ENCODE peak calls at places on chromosomes 11 and 22, in nine cellular contexts. O, N, D, E, L, U, P, W and Y are unnamed samples.

GRCh38 chr11:130168105-130168504 is 8.5 kb downstream of the ST14 start:
- DNase-seq in U (peak), E (no peak), O (peak), L (no peak), D (no peak), P (no peak), W (no peak), N (no peak), Y (no peak)

GRCh38 chr11:44619931-44620725 is 54.7 kb downstream of the CD82 start:
- DNase-seq in O (no peak), L (no peak), E (peak), P (no peak), D (peak), W (peak), U (no peak), N (peak), Y (no peak)

GRCh38 chr22:48098243-48098935 is 1335.9 kb downstream of the TBC1D22A start:
- DNase-seq in P (no peak), U (no peak), W (no peak), E (no peak), L (no peak), D (no peak), O (no peak), N (no peak), Y (peak)

GRCh38 chr11:124174001-124174400 is 9.1 kb upstream of the OR10D3 start:
- DNase-seq in O (peak), D (no peak), L (no peak), E (no peak), W (no peak), N (no peak), U (peak), P (peak), Y (no peak)

GRCh38 chr22:39360674-39361413 is 11.1 kb downstream of the SYNGR1 start:
- DNase-seq in U (no peak), E (no peak), W (no peak), D (no peak), P (no peak), L (no peak), O (no peak), N (no peak), Y (no peak)

GRCh38 chr11:32003335-32003734 is 87.5 kb upstream of the RCN1 start:
- DNase-seq in W (no peak), L (no peak), D (no peak), E (no peak), O (no peak), P (no peak), N (no peak), U (no peak), Y (no peak)

GRCh38 chr11:2178906-2179494 is 7.4 kb upstream of the TH start:
- DNase-seq in O (peak), E (no peak), L (no peak), N (no peak), W (no peak), D (peak), P (peak), U (peak), Y (no peak)

GRCh38 chr22:50622723-50623327 is 5.1 kb downstream of the ARSA start:
- DNase-seq in E (no peak), U (no peak), O (no peak), D (peak), W (no peak), P (no peak), L (peak), N (no peak), Y (no peak)

GRCh38 chr11:520428-521178 is 13.6 kb upstream of the RNH1 start:
- DNase-seq in W (no peak), D (no peak), O (no peak), E (no peak), P (no peak), U (no peak), L (peak), N (peak), Y (no peak)

GRCh38 chr22:24156146-24156914 is 25.0 kb upstream of the SUSD2 start:
- DNase-seq in O (peak), U (peak), E (peak), L (no peak), D (no peak), N (peak), W (no peak), P (no peak), Y (peak)

GRCh38 chr11:299081-299891 is at the start of gene IFITM5:
- DNase-seq in D (peak), E (peak), O (no peak), U (no peak), L (peak), P (no peak), N (peak), W (no peak), Y (no peak)

GRCh38 chr22:23743303-23743705 is 7.6 kb downstream of the ZNF70 start:
- DNase-seq in U (no peak), E (peak), L (no peak), W (no peak), O (no peak), N (peak), D (no peak), P (no peak), Y (no peak)

GRCh38 chr22:49838771-49839717 is 11.4 kb upstream of the BRD1 start:
- DNase-seq in U (peak), O (no peak), L (peak), W (no peak), N (no peak), E (no peak), P (no peak), D (no peak), Y (peak)

GRCh38 chr11:14184548-14184947 is 174.4 kb downstream of the RRAS2 start:
- DNase-seq in D (no peak), P (no peak), L (no peak), E (no peak), O (no peak), N (no peak), W (peak), U (no peak), Y (no peak)

GRCh38 chr11:66011239-66011784 is 496 bp upstream of the CST6 start:
- DNase-seq in O (no peak), E (no peak), U (peak), N (no peak), L (peak), P (peak), D (peak), W (no peak), Y (no peak)

GRCh38 chr11:74634537-74634936 is 42.2 kb downstream of the POLD3 start:
- DNase-seq in U (peak), N (no peak), P (no peak), L (no peak), O (peak), E (no peak), D (peak), W (no peak), Y (no peak)

GRCh38 chr11:62921573-62922188 is 518 bp upstream of the CHRM1 start:
- DNase-seq in P (no peak), E (no peak), W (no peak), L (no peak), U (no peak), D (no peak), N (no peak), O (no peak), Y (no peak)

GRCh38 chr11:43580735-43581369 is 99.7 kb upstream of the HSD17B12 start:
- DNase-seq in E (no peak), U (no peak), O (peak), W (no peak), P (no peak), D (no peak), L (peak), N (no peak), Y (no peak)

GRCh38 chr22:32985899-32986772 is 72.0 kb downstream of the SYN3 start:
- DNase-seq in P (peak), W (peak), E (peak), N (peak), U (peak), D (no peak), L (no peak), O (peak), Y (no peak)

GRCh38 chr11:34366522-34366921 is 8.7 kb upstream of the ABTB2 start:
- DNase-seq in U (no peak), L (no peak), D (no peak), P (no peak), N (no peak), W (no peak), O (peak), E (no peak), Y (no peak)

GRCh38 chr11:11620251-11620965 is 1.4 kb downstream of the GALNT18 start:
- DNase-seq in U (no peak), E (no peak), W (peak), N (peak), O (peak), P (peak), L (peak), D (peak), Y (no peak)

GRCh38 chr22:44425356-44425755 is 72.7 kb downstream of the RTL6 start:
- DNase-seq in E (peak), O (peak), P (no peak), D (no peak), N (no peak), U (no peak), W (no peak), L (no peak), Y (no peak)

GRCh38 chr11:76119032-76119431 is 87.3 kb downstream of the WNT11 start:
- DNase-seq in N (no peak), U (no peak), O (no peak), L (no peak), D (no peak), E (no peak), P (no peak), W (no peak), Y (no peak)

GRCh38 chr11:112408551-112408950 is 147.9 kb upstream of the PLET1 start:
- DNase-seq in E (no peak), O (no peak), L (no peak), W (no peak), U (no peak), N (no peak), P (no peak), D (no peak), Y (no peak)

GRCh38 chr11:69996451-69996850 is 81.7 kb upstream of the ANO1 start:
- DNase-seq in O (no peak), D (no peak), W (no peak), U (no peak), N (no peak), E (no peak), L (no peak), P (no peak), Y (no peak)

GRCh38 chr22:49368976-49369725 is 458.5 kb downstream of the BRD1 start:
- DNase-seq in N (no peak), U (no peak), D (peak), P (no peak), W (no peak), E (peak), L (peak), O (no peak), Y (no peak)

GRCh38 chr11:63489879-63490278 is 1.1 kb downstream of the PLAAT5 start:
- DNase-seq in U (peak), D (no peak), P (peak), W (no peak), E (no peak), O (peak), L (no peak), N (no peak), Y (no peak)

GRCh38 chr11:7512525-7513209 is 1.1 kb upstream of the PPFIBP2 start:
- DNase-seq in D (no peak), E (no peak), U (no peak), P (peak), N (peak), W (peak), L (peak), O (peak), Y (no peak)

GRCh38 chr11:82527185-82527584 is 206.5 kb downstream of the FAM181B start:
- DNase-seq in N (no peak), L (no peak), O (no peak), U (no peak), P (no peak), D (no peak), W (no peak), E (no peak), Y (no peak)

GRCh38 chr22:27045103-27045940 is 387.9 kb downstream of the MIAT start:
- DNase-seq in N (no peak), E (no peak), O (peak), L (no peak), D (no peak), W (no peak), U (peak), P (peak), Y (no peak)

GRCh38 chr11:93225642-93226041 is 27.9 kb upstream of the SLC36A4 start:
- DNase-seq in O (peak), U (no peak), L (no peak), D (no peak), E (no peak), N (no peak), W (no peak), P (no peak), Y (no peak)

GRCh38 chr11:118655486-118656190 is 23.8 kb downstream of the TREH start:
- DNase-seq in D (no peak), N (no peak), E (no peak), O (no peak), W (no peak), L (peak), U (no peak), P (no peak), Y (no peak)

GRCh38 chr11:76270387-76270786 is 64.1 kb upstream of the WNT11 start:
- DNase-seq in W (no peak), P (no peak), U (no peak), O (peak), E (no peak), L (no peak), D (no peak), N (no peak), Y (no peak)

GRCh38 chr11:641806-642370 is 4.8 kb downstream of the DRD4 start:
- DNase-seq in E (no peak), L (peak), P (no peak), U (no peak), O (no peak), D (no peak), W (no peak), N (no peak), Y (no peak)

GRCh38 chr22:30637701-30638114 is 2.1 kb downstream of the SLC35E4 start:
- DNase-seq in E (no peak), D (no peak), W (no peak), L (no peak), U (no peak), O (no peak), N (no peak), P (no peak), Y (no peak)
- H3K27ac ChIP-seq in E (peak), D (no peak), W (no peak), L (no peak), U (no peak), O (no peak), N (no peak), P (no peak), Y (no peak)

DNA sequence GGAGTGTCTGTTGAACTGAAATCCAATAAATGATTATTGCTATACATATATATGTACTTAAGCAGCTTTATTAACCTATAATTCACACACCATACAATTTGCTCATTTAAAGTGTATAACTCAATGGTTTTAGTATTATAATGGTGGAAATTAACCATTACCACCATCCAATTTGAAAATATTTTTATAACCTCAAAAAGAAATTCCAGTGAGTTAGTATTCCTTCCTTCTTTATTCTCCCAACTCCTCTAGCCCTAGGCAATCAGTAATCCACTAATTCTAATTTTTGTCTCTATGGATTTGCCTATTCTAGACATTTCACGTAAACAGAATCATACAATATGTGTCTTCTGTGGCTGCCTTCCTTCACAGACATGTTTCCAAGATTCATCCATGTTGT is 64.8 kb downstream of the MAPK1 start:
- DNase-seq in N (no peak), W (no peak), E (no peak), D (no peak), P (no peak), L (no peak), O (no peak), U (no peak), Y (no peak)
- H3K27ac ChIP-seq in N (no peak), W (no peak), E (no peak), D (no peak), P (no peak), L (no peak), O (no peak), U (no peak), Y (no peak)

GRCh38 chr22:35311551-35311999 is 11.9 kb downstream of the TOM1 start:
- DNase-seq in L (no peak), N (peak), D (no peak), U (no peak), P (no peak), W (no peak), E (no peak), O (no peak), Y (no peak)

GRCh38 chr22:35312198-35313059 is 12.7 kb downstream of the TOM1 start:
- DNase-seq in L (no peak), U (peak), E (no peak), P (no peak), W (no peak), N (peak), O (peak), D (no peak), Y (no peak)

GRCh38 chr22:35308480-35308945 is 8.8 kb downstream of the TOM1 start:
- DNase-seq in W (no peak), D (no peak), N (no peak), P (no peak), L (no peak), E (no peak), U (no peak), O (no peak), Y (no peak)

GRCh38 chr22:35313311-35314121 is 13.8 kb downstream of the TOM1 start:
- DNase-seq in O (peak), W (peak), P (peak), L (no peak), D (no peak), E (peak), U (peak), N (peak), Y (no peak)

GRCh38 chr22:35310556-35311550 is 11.2 kb downstream of the TOM1 start:
- DNase-seq in D (no peak), O (no peak), E (no peak), W (no peak), L (no peak), P (no peak), U (no peak), N (peak), Y (no peak)
- H3K27ac ChIP-seq in D (no peak), O (no peak), E (no peak), W (peak), L (peak), P (no peak), U (peak), N (no peak), Y (no peak)

GRCh38 chr22:40520562-40520961 is 116.0 kb downstream of the MRTFA start:
- DNase-seq in W (no peak), D (no peak), P (no peak), N (no peak), E (no peak), U (no peak), O (no peak), L (no peak), Y (no peak)

GRCh38 chr22:40519284-40519947 is 117.1 kb downstream of the MRTFA start:
- DNase-seq in N (no peak), U (no peak), L (no peak), W (no peak), D (no peak), O (no peak), E (no peak), P (no peak), Y (no peak)

GRCh38 chr22:40519948-40520331 is 116.6 kb downstream of the MRTFA start:
- DNase-seq in N (no peak), E (no peak), P (no peak), W (no peak), O (no peak), U (no peak), D (no peak), L (no peak), Y (no peak)

GRCh38 chr22:40517631-40518030 is 118.9 kb downstream of the MRTFA start:
- DNase-seq in P (no peak), O (no peak), U (no peak), D (no peak), W (no peak), L (no peak), E (no peak), N (no peak), Y (no peak)

GRCh38 chr22:40518840-40519239 is 117.7 kb downstream of the MRTFA start:
- DNase-seq in D (no peak), E (no peak), W (no peak), U (no peak), P (no peak), O (no peak), N (no peak), L (no peak), Y (no peak)
- H3K27ac ChIP-seq in D (peak), E (no peak), W (no peak), U (no peak), P (no peak), O (no peak), N (no peak), L (no peak), Y (no peak)

GRCh38 chr11:8809185-8809584 is 101.8 kb upstream of the AKIP1 start:
- DNase-seq in E (no peak), N (no peak), D (no peak), W (no peak), O (no peak), L (no peak), U (no peak), P (no peak), Y (no peak)
- H3K27ac ChIP-seq in E (peak), N (peak), D (peak), W (peak), O (peak), L (no peak), U (peak), P (no peak), Y (no peak)

GRCh38 chr11:45659818-45660160 is 5.6 kb downstream of the CHST1 start:
- DNase-seq in O (no peak), U (no peak), L (no peak), D (no peak), N (peak), W (no peak), P (no peak), E (no peak), Y (no peak)

GRCh38 chr11:45659031-45659817 is 6.2 kb downstream of the CHST1 start:
- DNase-seq in N (peak), O (no peak), U (no peak), W (no peak), L (no peak), P (no peak), E (no peak), D (peak), Y (no peak)

GRCh38 chr11:45655831-45656230 is 9.6 kb downstream of the CHST1 start:
- DNase-seq in E (no peak), W (no peak), L (no peak), U (no peak), P (no peak), O (no peak), N (no peak), D (no peak), Y (no peak)

GRCh38 chr11:45658292-45658991 is 7.0 kb downstream of the CHST1 start:
- DNase-seq in D (peak), E (peak), W (peak), N (peak), P (no peak), U (peak), O (peak), L (peak), Y (no peak)

GRCh38 chr11:45657496-45658260 is 7.7 kb downstream of the CHST1 start:
- DNase-seq in N (no peak), L (no peak), E (no peak), O (no peak), D (no peak), U (no peak), P (no peak), W (no peak), Y (no peak)
- H3K27ac ChIP-seq in N (peak), L (no peak), E (peak), O (no peak), D (no peak), U (no peak), P (no peak), W (peak), Y (no peak)

DNA sequence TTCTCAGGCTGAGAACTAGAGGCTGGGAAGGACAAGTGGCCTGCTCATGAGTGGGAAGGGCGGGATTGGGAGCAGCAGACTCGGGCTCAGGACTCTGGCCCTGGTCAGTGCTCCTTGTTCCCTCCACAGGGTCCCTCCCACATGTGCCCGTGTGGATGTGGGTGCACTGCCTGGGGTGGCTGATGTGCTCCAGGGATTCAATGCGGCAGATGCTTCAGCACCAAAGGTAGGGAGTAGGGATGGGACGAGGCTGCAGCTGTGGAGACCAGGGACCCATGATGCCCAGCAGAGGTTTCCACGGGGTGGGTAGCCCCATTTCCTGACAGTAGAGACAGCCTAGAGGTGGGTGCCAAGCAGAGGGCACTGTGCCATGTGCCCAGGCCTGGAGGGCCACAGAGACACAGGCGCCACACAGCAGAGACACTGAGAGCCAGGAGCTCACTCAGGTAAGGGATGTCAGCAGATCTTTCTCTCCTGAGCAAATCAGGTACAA is 89.5 kb downstream of the GGTLC2 start:
- DNase-seq in E (no peak), O (no peak), N (no peak), P (no peak), U (no peak), D (no peak), L (no peak), W (no peak), Y (no peak)
- H3K27ac ChIP-seq in E (no peak), O (no peak), N (no peak), P (no peak), U (no peak), D (no peak), L (no peak), W (no peak), Y (no peak)